ENCODE peak calls at places on chromosomes 4 and X, in ten cellular contexts. W, M, Y, S, L, C, E, B, D and Z are unnamed samples.

GRCh38 chr4:85763207-85763606 is 288.3 kb downstream of the ARHGAP24 start:
- DNase-seq in B (no peak), L (no peak), S (no peak), E (no peak), M (no peak), W (no peak), C (no peak), D (no peak), Y (no peak), Z (no peak)

GRCh38 chr4:23023121-23023520 is 330.4 kb downstream of the GBA3 start:
- DNase-seq in L (no peak), C (no peak), Y (no peak), W (no peak), M (no peak), B (no peak), E (no peak), D (no peak), S (no peak), Z (no peak)

GRCh38 chr4:25632135-25632534 is 23.5 kb upstream of the SLC34A2 start:
- DNase-seq in B (no peak), Y (no peak), M (no peak), S (no peak), W (no peak), C (no peak), L (no peak), E (no peak), D (no peak), Z (no peak)

GRCh38 chr4:6500481-6501135 is 28.2 kb upstream of the PPP2R2C start:
- DNase-seq in S (no peak), W (no peak), M (no peak), L (no peak), Y (no peak), B (no peak), C (no peak), E (no peak), D (no peak), Z (no peak)

GRCh38 chr4:41851621-41852020 is 83.6 kb upstream of the TMEM33 start:
- DNase-seq in M (no peak), W (no peak), S (no peak), Y (no peak), C (no peak), B (no peak), E (no peak), L (no peak), D (no peak), Z (no peak)

GRCh38 chr4:89023140-89023539 is 33.8 kb downstream of the FAM13A start:
- DNase-seq in M (no peak), C (no peak), L (no peak), E (no peak), B (no peak), D (no peak), W (no peak), S (no peak), Y (no peak), Z (no peak)

GRCh38 chr4:6199344-6199921 is 916 bp downstream of the JAKMIP1 start:
- DNase-seq in M (no peak), S (peak), W (no peak), B (no peak), C (no peak), Y (no peak), E (no peak), D (peak), L (peak), Z (no peak)

GRCh38 chrX:24148535-24149345 is 789 bp upstream of the ZFX start:
- DNase-seq in B (peak), S (no peak), C (no peak), M (peak), Y (no peak), W (no peak), L (no peak), D (no peak), E (peak), Z (no peak)

GRCh38 chr4:124202106-124202505 is 510.4 kb downstream of the ANKRD50 start:
- DNase-seq in D (no peak), Y (no peak), C (no peak), W (no peak), E (no peak), L (no peak), M (peak), B (no peak), S (peak), Z (no peak)

GRCh38 chrX:41333744-41333993 is 293 bp upstream of the DDX3X start:
- DNase-seq in L (peak), C (peak), Y (no peak), D (no peak), W (peak), M (peak), B (no peak), E (no peak), S (peak), Z (peak)

GRCh38 chrX:36650622-36651021 is 357.5 kb upstream of the FAM47C start:
- DNase-seq in E (no peak), D (no peak), S (no peak), L (no peak), M (no peak), Y (no peak), W (no peak), C (no peak), B (no peak), Z (no peak)

GRCh38 chrX:16433021-16433420 is 216.9 kb upstream of the S100G start:
- DNase-seq in W (no peak), C (no peak), L (no peak), E (no peak), B (no peak), D (no peak), Y (no peak), S (no peak), M (no peak), Z (no peak)

GRCh38 chrX:137982791-137983190 is 416.9 kb downstream of the ZIC3 start:
- DNase-seq in C (no peak), S (no peak), L (no peak), D (no peak), W (no peak), E (no peak), Y (no peak), M (no peak), B (no peak), Z (no peak)

GRCh38 chr4:176274441-176274840 is 5.4 kb upstream of the ASB5 start:
- DNase-seq in M (peak), C (no peak), W (peak), Y (no peak), B (no peak), D (no peak), E (no peak), S (no peak), L (no peak), Z (no peak)

GRCh38 chr4:185833055-185833598 is 21.1 kb upstream of the SORBS2 start:
- DNase-seq in L (no peak), E (no peak), C (no peak), Y (no peak), D (no peak), M (peak), B (no peak), W (no peak), S (no peak), Z (no peak)

GRCh38 chr4:103498161-103499070 is 221.4 kb downstream of the TACR3 start:
- DNase-seq in B (no peak), E (peak), L (no peak), D (no peak), S (no peak), C (no peak), M (peak), W (peak), Y (no peak), Z (no peak)

GRCh38 chrX:15849555-15849954 is 5.1 kb downstream of the AP1S2 start:
- DNase-seq in C (no peak), E (no peak), W (no peak), S (peak), Y (no peak), B (peak), M (peak), D (no peak), L (no peak), Z (no peak)

GRCh38 chr4:95539056-95539455 is 9.7 kb downstream of the UNC5C start:
- DNase-seq in D (no peak), M (no peak), L (no peak), S (no peak), C (no peak), Y (no peak), W (no peak), B (no peak), E (no peak), Z (no peak)

GRCh38 chr4:144906181-144906895 is 191.7 kb downstream of the ANAPC10 start:
- DNase-seq in W (no peak), B (no peak), C (no peak), D (no peak), Y (no peak), E (no peak), L (no peak), S (no peak), M (peak), Z (no peak)

GRCh38 chrX:112832481-112833095 is 8.0 kb downstream of the AMOT start:
- DNase-seq in M (peak), D (no peak), C (no peak), L (no peak), W (peak), E (no peak), B (no peak), Y (no peak), S (peak), Z (no peak)

GRCh38 chr4:76022031-76022430 is 1.3 kb downstream of the CXCL10 start:
- DNase-seq in C (no peak), L (no peak), D (no peak), S (no peak), B (no peak), W (no peak), Y (no peak), M (no peak), E (no peak), Z (no peak)

GRCh38 chr4:26288308-26288982 is 32.4 kb upstream of the RBPJ start:
- DNase-seq in E (no peak), B (no peak), W (peak), M (peak), D (no peak), Y (no peak), S (no peak), C (no peak), L (peak), Z (no peak)

GRCh38 chr4:22416403-22416802 is 99.5 kb downstream of the ADGRA3 start:
- DNase-seq in B (no peak), W (no peak), E (no peak), S (no peak), D (no peak), Y (no peak), L (no peak), C (no peak), M (peak), Z (no peak)

GRCh38 chrX:48493890-48494364 is 14.9 kb upstream of the PORCN start:
- DNase-seq in C (no peak), L (peak), S (peak), W (no peak), Y (peak), B (peak), E (no peak), D (no peak), M (peak), Z (no peak)

GRCh38 chr4:7556558-7556957 is 121.8 kb upstream of the PSAPL1 start:
- DNase-seq in M (no peak), B (no peak), L (no peak), W (no peak), D (no peak), C (no peak), Y (no peak), E (no peak), S (no peak), Z (no peak)

GRCh38 chr4:150219841-150220240 is 141.6 kb downstream of the DCLK2 start:
- DNase-seq in S (no peak), W (no peak), M (peak), L (no peak), B (no peak), E (no peak), D (no peak), Y (no peak), C (no peak), Z (no peak)

GRCh38 chrX:27883468-27884092 is 75.8 kb downstream of the MAGEB10 start:
- DNase-seq in D (no peak), W (no peak), C (no peak), M (no peak), Y (no peak), B (no peak), S (peak), E (no peak), L (no peak), Z (no peak)

GRCh38 chr4:52368895-52369294 is 290.2 kb downstream of the USP46 start:
- DNase-seq in D (no peak), M (no peak), E (no peak), C (no peak), S (no peak), B (no peak), Y (no peak), L (no peak), W (no peak), Z (no peak)